ENCODE peak calls at places on chromosomes 2 and 18, in eight cellular contexts. One of them, this sample, is unnamed.

GRCh38 chr2:180747728-180748127 is 232.7 kb upstream of the UBE2E3 start:
- DNase-seq in stomach: no peak
- DNase-seq in body of pancreas: no peak
- DNase-seq in ovary: no peak
- DNase-seq in HCT116: no peak
- DNase-seq in heart left ventricle: no peak
- DNase-seq in adrenal gland: no peak
- DNase-seq in IMR-90: peak; percentile 10
- DNase-seq in this sample: no peak

GRCh38 chr2:10220516-10221391 is 82.0 kb upstream of the HPCAL1 start:
- DNase-seq in heart left ventricle: no peak
- DNase-seq in body of pancreas: no peak
- DNase-seq in IMR-90: peak; percentile 87
- DNase-seq in adrenal gland: no peak
- DNase-seq in HCT116: no peak
- DNase-seq in stomach: no peak
- DNase-seq in ovary: no peak
- DNase-seq in this sample: no peak

GRCh38 chr2:11406492-11407381 is 59.2 kb downstream of the E2F6 start:
- DNase-seq in adrenal gland: no peak
- DNase-seq in HCT116: no peak
- DNase-seq in IMR-90: peak; percentile 93
- DNase-seq in body of pancreas: no peak
- DNase-seq in ovary: peak; percentile 74
- DNase-seq in heart left ventricle: no peak
- DNase-seq in stomach: no peak
- DNase-seq in this sample: no peak

GRCh38 chr18:25234740-25235345 is 117.1 kb downstream of the ZNF521 start:
- DNase-seq in heart left ventricle: no peak
- DNase-seq in ovary: no peak
- DNase-seq in adrenal gland: no peak
- DNase-seq in IMR-90: no peak
- DNase-seq in body of pancreas: no peak
- DNase-seq in HCT116: no peak
- DNase-seq in stomach: no peak
- DNase-seq in this sample: no peak

GRCh38 chr2:182593394-182593707 is 122.7 kb upstream of the DNAJC10 start:
- DNase-seq in ovary: no peak
- DNase-seq in heart left ventricle: no peak
- DNase-seq in stomach: no peak
- DNase-seq in HCT116: no peak
- DNase-seq in body of pancreas: no peak
- DNase-seq in IMR-90: peak; percentile 90
- DNase-seq in adrenal gland: no peak
- DNase-seq in this sample: no peak

GRCh38 chr18:8938817-8939216 is 163.7 kb upstream of the NDUFV2 start:
- DNase-seq in stomach: no peak
- DNase-seq in body of pancreas: no peak
- DNase-seq in heart left ventricle: no peak
- DNase-seq in HCT116: no peak
- DNase-seq in adrenal gland: no peak
- DNase-seq in IMR-90: peak; percentile 43
- DNase-seq in ovary: no peak
- DNase-seq in this sample: no peak

GRCh38 chr2:37638973-37639372 is 32.5 kb downstream of the CDC42EP3 start:
- DNase-seq in HCT116: no peak
- DNase-seq in stomach: no peak
- DNase-seq in body of pancreas: no peak
- DNase-seq in heart left ventricle: no peak
- DNase-seq in IMR-90: no peak
- DNase-seq in ovary: no peak
- DNase-seq in adrenal gland: no peak
- DNase-seq in this sample: no peak

GRCh38 chr2:68352651-68353386 is 12.3 kb upstream of the PLEK start:
- DNase-seq in IMR-90: no peak
- DNase-seq in body of pancreas: no peak
- DNase-seq in HCT116: no peak
- DNase-seq in heart left ventricle: no peak
- DNase-seq in stomach: no peak
- DNase-seq in adrenal gland: no peak
- DNase-seq in ovary: no peak
- DNase-seq in this sample: no peak

GRCh38 chr2:27442282-27442980 is at the start of gene KRTCAP3:
- DNase-seq in body of pancreas: peak; percentile 88
- DNase-seq in stomach: peak; percentile 87
- DNase-seq in adrenal gland: no peak
- DNase-seq in ovary: peak; percentile 70
- DNase-seq in HCT116: peak; percentile 42
- DNase-seq in heart left ventricle: no peak
- DNase-seq in IMR-90: no peak
- DNase-seq in this sample: peak; percentile 85

GRCh38 chr2:193382583-193382982 is 1187.8 kb upstream of the TMEFF2 start:
- DNase-seq in adrenal gland: no peak
- DNase-seq in IMR-90: no peak
- DNase-seq in body of pancreas: no peak
- DNase-seq in HCT116: no peak
- DNase-seq in heart left ventricle: no peak
- DNase-seq in stomach: no peak
- DNase-seq in ovary: no peak
- DNase-seq in this sample: no peak

GRCh38 chr2:80256396-80257167 is 48.0 kb downstream of the LRRTM1 start:
- DNase-seq in ovary: no peak
- DNase-seq in heart left ventricle: no peak
- DNase-seq in HCT116: no peak
- DNase-seq in stomach: no peak
- DNase-seq in body of pancreas: no peak
- DNase-seq in adrenal gland: no peak
- DNase-seq in IMR-90: peak; percentile 27
- DNase-seq in this sample: no peak

GRCh38 chr18:49645836-49646235 is 84.0 kb downstream of the LIPG start:
- DNase-seq in IMR-90: peak; percentile 43
- DNase-seq in ovary: peak; percentile 55
- DNase-seq in heart left ventricle: peak; percentile 81
- DNase-seq in body of pancreas: peak; percentile 27
- DNase-seq in stomach: peak; percentile 35
- DNase-seq in adrenal gland: no peak
- DNase-seq in HCT116: no peak
- DNase-seq in this sample: no peak

GRCh38 chr2:29452036-29452435 is 336.8 kb downstream of the CLIP4 start:
- DNase-seq in HCT116: no peak
- DNase-seq in heart left ventricle: no peak
- DNase-seq in body of pancreas: no peak
- DNase-seq in ovary: no peak
- DNase-seq in stomach: no peak
- DNase-seq in IMR-90: no peak
- DNase-seq in adrenal gland: no peak
- DNase-seq in this sample: no peak

GRCh38 chr2:241739651-241740050 is 5.2 kb downstream of the D2HGDH start:
- DNase-seq in IMR-90: peak; percentile 86
- DNase-seq in adrenal gland: no peak
- DNase-seq in heart left ventricle: no peak
- DNase-seq in HCT116: no peak
- DNase-seq in body of pancreas: no peak
- DNase-seq in stomach: no peak
- DNase-seq in ovary: no peak
- DNase-seq in this sample: no peak

GRCh38 chr2:207219036-207219435 is 53.3 kb upstream of the KLF7 start:
- DNase-seq in adrenal gland: no peak
- DNase-seq in HCT116: no peak
- DNase-seq in ovary: no peak
- DNase-seq in IMR-90: no peak
- DNase-seq in body of pancreas: no peak
- DNase-seq in stomach: no peak
- DNase-seq in heart left ventricle: no peak
- DNase-seq in this sample: no peak

GRCh38 chr18:10878703-10879102 is 270.7 kb downstream of the PIEZO2 start:
- DNase-seq in IMR-90: no peak
- DNase-seq in heart left ventricle: no peak
- DNase-seq in body of pancreas: peak; percentile 59
- DNase-seq in ovary: no peak
- DNase-seq in HCT116: no peak
- DNase-seq in stomach: no peak
- DNase-seq in adrenal gland: no peak
- DNase-seq in this sample: no peak

GRCh38 chr2:121804340-121804739 is 48.9 kb downstream of the TSN start:
- DNase-seq in body of pancreas: no peak
- DNase-seq in stomach: no peak
- DNase-seq in heart left ventricle: no peak
- DNase-seq in adrenal gland: no peak
- DNase-seq in HCT116: no peak
- DNase-seq in ovary: no peak
- DNase-seq in IMR-90: peak; percentile 32
- DNase-seq in this sample: no peak

GRCh38 chr2:121804997-121805766 is 49.7 kb downstream of the TSN start:
- DNase-seq in IMR-90: no peak
- DNase-seq in adrenal gland: no peak
- DNase-seq in ovary: no peak
- DNase-seq in HCT116: no peak
- DNase-seq in stomach: no peak
- DNase-seq in heart left ventricle: no peak
- DNase-seq in body of pancreas: no peak
- DNase-seq in this sample: no peak

GRCh38 chr2:121798617-121799016 is 43.2 kb downstream of the TSN start:
- DNase-seq in HCT116: no peak
- DNase-seq in body of pancreas: no peak
- DNase-seq in ovary: no peak
- DNase-seq in heart left ventricle: no peak
- DNase-seq in adrenal gland: no peak
- DNase-seq in IMR-90: no peak
- DNase-seq in stomach: no peak
- DNase-seq in this sample: no peak

GRCh38 chr2:121803503-121803902 is 48.1 kb downstream of the TSN start:
- DNase-seq in adrenal gland: no peak
- DNase-seq in body of pancreas: no peak
- DNase-seq in stomach: no peak
- DNase-seq in IMR-90: no peak
- DNase-seq in ovary: no peak
- DNase-seq in HCT116: no peak
- DNase-seq in heart left ventricle: no peak
- DNase-seq in this sample: no peak

GRCh38 chr2:121801916-121802315 is 46.5 kb downstream of the TSN start:
- DNase-seq in stomach: no peak
- DNase-seq in IMR-90: no peak
- DNase-seq in body of pancreas: no peak
- DNase-seq in heart left ventricle: no peak
- DNase-seq in ovary: no peak
- DNase-seq in adrenal gland: no peak
- DNase-seq in HCT116: no peak
- DNase-seq in this sample: no peak
- TF ChIP-seq CTCF in stomach: no peak
- TF ChIP-seq CTCF in IMR-90: no peak
- TF ChIP-seq CTCF in body of pancreas: no peak
- TF ChIP-seq CTCF in heart left ventricle: no peak
- TF ChIP-seq CTCF in ovary: no peak
- TF ChIP-seq CTCF in adrenal gland: no peak
- TF ChIP-seq CTCF in HCT116: no peak
- TF ChIP-seq CTCF in this sample: no peak

DNA sequence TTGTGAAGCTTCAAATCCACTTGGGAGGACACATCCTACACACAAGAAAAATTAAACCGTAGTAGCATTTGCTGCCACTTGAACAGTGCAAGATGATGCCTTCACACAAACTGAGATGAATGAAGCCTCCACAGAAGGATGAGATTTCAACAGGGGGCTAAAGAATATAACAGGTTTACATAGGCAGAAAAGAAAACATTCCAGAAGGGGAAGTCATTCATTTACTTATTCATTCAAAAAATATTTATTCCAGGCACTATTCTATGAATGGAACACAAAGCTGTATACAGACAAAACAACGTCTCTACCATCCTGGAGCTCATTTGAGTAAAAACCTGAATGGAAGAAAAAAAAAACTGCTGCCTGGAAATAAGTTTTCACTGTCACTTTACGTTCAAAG is 170.5 kb downstream of the CDH20 start:
- DNase-seq in heart left ventricle: no peak
- DNase-seq in body of pancreas: no peak
- DNase-seq in IMR-90: peak; percentile 11
- DNase-seq in HCT116: no peak
- DNase-seq in adrenal gland: no peak
- DNase-seq in ovary: no peak
- DNase-seq in stomach: no peak
- DNase-seq in this sample: no peak
- H3K4me3 ChIP-seq in heart left ventricle: no peak overlapping the region
- H3K4me3 ChIP-seq in body of pancreas: no peak overlapping the region
- H3K4me3 ChIP-seq in IMR-90: no peak overlapping the region
- H3K4me3 ChIP-seq in HCT116: no peak overlapping the region
- H3K4me3 ChIP-seq in adrenal gland: no peak overlapping the region
- H3K4me3 ChIP-seq in ovary: no peak overlapping the region
- H3K4me3 ChIP-seq in stomach: no peak overlapping the region
- H3K4me3 ChIP-seq in this sample: no peak overlapping the region

DNA sequence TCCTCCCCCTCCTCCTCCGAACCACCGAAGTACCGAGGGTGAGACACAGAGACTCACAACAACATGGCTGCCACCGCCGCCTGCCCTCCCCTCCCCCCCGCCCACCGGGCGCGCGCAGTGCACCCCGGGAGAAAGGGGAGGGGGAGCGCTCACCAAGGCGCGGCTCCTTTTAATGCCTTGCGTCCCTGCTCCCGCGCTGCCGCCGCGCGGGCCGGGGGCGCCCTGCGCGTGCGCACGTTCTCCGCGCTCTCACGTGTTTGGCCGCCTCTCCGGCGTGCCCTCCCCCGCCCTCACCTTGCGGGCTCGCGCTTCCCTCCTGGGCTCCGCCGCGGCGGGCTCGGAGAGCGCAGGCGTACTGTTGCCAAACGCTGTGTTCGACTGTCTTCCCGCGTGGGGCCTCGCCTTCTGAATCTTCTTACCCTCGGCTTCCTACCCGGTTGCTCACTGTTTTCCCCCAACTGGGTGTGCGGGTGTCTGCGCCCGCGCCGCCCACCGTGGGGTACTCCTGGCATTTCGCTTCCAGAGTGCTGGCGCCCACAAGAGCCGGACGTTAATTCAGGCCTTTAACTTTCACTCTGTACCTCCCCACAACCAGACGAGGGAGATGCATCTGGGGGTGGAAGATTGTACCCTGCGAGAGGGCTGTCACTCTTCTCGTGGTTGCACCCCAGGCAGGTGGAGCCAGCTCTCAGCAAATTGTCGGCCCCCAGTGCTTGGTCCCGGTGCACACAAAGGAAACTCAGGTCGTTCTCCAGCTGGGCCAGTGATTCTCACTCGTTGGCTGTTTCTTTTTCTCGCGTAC is at the start of gene PUM2:
- DNase-seq in ovary: peak; percentile 97
- DNase-seq in HCT116: peak; percentile 93
- DNase-seq in adrenal gland: peak; percentile 95
- DNase-seq in heart left ventricle: peak; percentile 95
- DNase-seq in body of pancreas: peak; percentile 95
- DNase-seq in IMR-90: peak; percentile 94
- DNase-seq in stomach: peak; percentile 96
- DNase-seq in this sample: peak; percentile 96
- TF ChIP-seq POLR2A in ovary: peak; percentile 80
- TF ChIP-seq POLR2A in HCT116: peak; percentile 89
- TF ChIP-seq POLR2A in adrenal gland: peak; percentile 87
- TF ChIP-seq POLR2A in heart left ventricle: peak; percentile 80
- TF ChIP-seq POLR2A in body of pancreas: peak; percentile 91
- TF ChIP-seq POLR2A in IMR-90: no peak
- TF ChIP-seq POLR2A in stomach: no peak
- TF ChIP-seq POLR2A in this sample: peak; percentile 80

DNA sequence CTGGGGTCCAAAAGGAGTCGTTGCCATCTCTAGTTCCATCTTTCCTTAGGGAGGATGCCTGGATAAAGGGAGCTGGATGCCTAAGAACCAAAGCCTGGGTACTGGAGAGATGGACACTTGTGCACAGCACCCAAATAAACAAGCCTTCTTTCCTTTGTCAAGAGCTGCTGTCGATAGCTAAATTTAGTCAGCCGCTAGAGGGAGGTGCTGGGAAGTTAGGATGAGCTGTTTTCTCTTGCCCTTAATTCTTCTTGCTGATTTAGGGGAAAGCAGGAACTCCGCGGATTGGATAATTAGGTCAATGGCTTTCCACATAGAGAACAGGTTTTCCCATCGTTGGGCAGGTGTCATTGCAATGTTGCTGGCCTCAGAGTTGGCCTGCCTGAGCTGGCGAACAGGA is 30.9 kb upstream of the SERPINB12 start:
- DNase-seq in heart left ventricle: no peak
- DNase-seq in ovary: no peak
- DNase-seq in adrenal gland: no peak
- DNase-seq in body of pancreas: no peak
- DNase-seq in IMR-90: peak; percentile 63
- DNase-seq in HCT116: peak; percentile 82
- DNase-seq in stomach: no peak
- DNase-seq in this sample: no peak
- TF ChIP-seq CTCF in heart left ventricle: peak; percentile 48
- TF ChIP-seq CTCF in ovary: no peak
- TF ChIP-seq CTCF in adrenal gland: peak; percentile 16
- TF ChIP-seq CTCF in body of pancreas: peak; percentile 32
- TF ChIP-seq CTCF in IMR-90: peak; percentile 58
- TF ChIP-seq CTCF in HCT116: peak; percentile 85
- TF ChIP-seq CTCF in stomach: no peak
- TF ChIP-seq CTCF in this sample: peak; percentile 25

This sample was measured in Peyer's patch.